ENCODE peak calls at places on chromosomes 6 and 20, in five cellular contexts. T is GM12878, A is K562, K is HepG2, Y is H1. Z is an unnamed sample.

GRCh38 chr6:85017352-85017751 is 253.0 kb upstream of the TBX18 start:
- DNase-seq in T (no peak), Y (no peak), A (no peak), K (no peak), Z (no peak)

GRCh38 chr6:135517527-135517926 is 20.0 kb upstream of the AHI1 start:
- DNase-seq in T (no peak), Y (no peak), K (no peak), A (no peak), Z (no peak)

GRCh38 chr20:24720957-24721356 is 228.1 kb upstream of the CST7 start:
- DNase-seq in K (no peak), T (no peak), A (no peak), Y (no peak), Z (no peak)

GRCh38 chr6:41966961-41967311 is 25.3 kb upstream of the CCND3 start:
- DNase-seq in A (peak; percentile 82), Y (no peak), K (peak; percentile 84), T (no peak), Z (peak; percentile 50)

GRCh38 chr20:31788578-31788977 is 30.6 kb upstream of the MYLK2 start:
- DNase-seq in T (no peak), A (no peak), Y (no peak), K (no peak), Z (peak; percentile 20)

GRCh38 chr6:110799181-110799580 is 16.1 kb downstream of the CDK19 start:
- DNase-seq in A (no peak), K (no peak), T (no peak), Y (no peak), Z (no peak)

GRCh38 chr6:123677897-123678296 is 41.1 kb upstream of the TRDN start:
- DNase-seq in A (no peak), K (no peak), Y (no peak), T (no peak), Z (no peak)

GRCh38 chr6:82145926-82146452 is 101.6 kb downstream of the IBTK start:
- DNase-seq in T (no peak), Y (no peak), K (no peak), A (no peak), Z (no peak)

GRCh38 chr6:44307217-44307616 is 5.9 kb downstream of the AARS2 start:
- DNase-seq in K (no peak), Y (no peak), T (no peak), A (no peak), Z (no peak)

GRCh38 chr6:45843848-45844521 is 171.7 kb downstream of the CLIC5 start:
- DNase-seq in A (no peak), K (peak; percentile 4), T (no peak), Y (no peak), Z (no peak)

GRCh38 chr6:159193923-159194322 is 24.7 kb downstream of the FNDC1 start:
- DNase-seq in A (no peak), K (no peak), T (no peak), Y (no peak), Z (no peak)

GRCh38 chr6:152575186-152575585 is 62.0 kb downstream of the SYNE1 start:
- DNase-seq in Y (no peak), T (no peak), K (no peak), A (no peak), Z (no peak)

GRCh38 chr6:30188541-30188940 is 24.7 kb downstream of the TRIM26 start:
- DNase-seq in T (no peak), Y (no peak), K (no peak), A (no peak), Z (no peak)

GRCh38 chr20:19073584-19074198 is 138.8 kb upstream of the SLC24A3 start:
- DNase-seq in Y (peak; percentile 67), A (peak; percentile 22), T (no peak), K (peak; percentile 20), Z (no peak)

GRCh38 chr6:35049885-35050284 is 91.3 kb downstream of the TCP11 start:
- DNase-seq in T (no peak), A (peak; percentile 31), K (no peak), Y (no peak), Z (no peak)

GRCh38 chr6:135630789-135631376 is 133.3 kb upstream of the AHI1 start:
- DNase-seq in K (no peak), Y (no peak), T (no peak), A (no peak), Z (no peak)

GRCh38 chr20:2967841-2968240 is 75.6 kb upstream of the GNRH2 start:
- DNase-seq in A (no peak), Y (peak; percentile 4), K (no peak), T (no peak), Z (no peak)

GRCh38 chr6:124962617-124963415 is 579 bp downstream of the RNF217 start:
- DNase-seq in T (no peak), A (peak; percentile 59), K (no peak), Y (peak; percentile 74), Z (peak; percentile 18)

GRCh38 chr6:37538107-37538506 is 38.4 kb upstream of the CCDC167 start:
- DNase-seq in K (peak; percentile 39), A (peak; percentile 59), T (no peak), Y (peak; percentile 71), Z (peak; percentile 43)

GRCh38 chr6:2764610-2765165 is 505 bp upstream of the WRNIP1 start:
- DNase-seq in K (peak; percentile 50), T (no peak), A (peak; percentile 97), Y (peak; percentile 86), Z (peak; percentile 47)

GRCh38 chr6:167987811-167988495 is 9.5 kb upstream of the KIF25 start:
- DNase-seq in A (no peak), T (no peak), K (no peak), Y (peak; percentile 28), Z (no peak)

DNA sequence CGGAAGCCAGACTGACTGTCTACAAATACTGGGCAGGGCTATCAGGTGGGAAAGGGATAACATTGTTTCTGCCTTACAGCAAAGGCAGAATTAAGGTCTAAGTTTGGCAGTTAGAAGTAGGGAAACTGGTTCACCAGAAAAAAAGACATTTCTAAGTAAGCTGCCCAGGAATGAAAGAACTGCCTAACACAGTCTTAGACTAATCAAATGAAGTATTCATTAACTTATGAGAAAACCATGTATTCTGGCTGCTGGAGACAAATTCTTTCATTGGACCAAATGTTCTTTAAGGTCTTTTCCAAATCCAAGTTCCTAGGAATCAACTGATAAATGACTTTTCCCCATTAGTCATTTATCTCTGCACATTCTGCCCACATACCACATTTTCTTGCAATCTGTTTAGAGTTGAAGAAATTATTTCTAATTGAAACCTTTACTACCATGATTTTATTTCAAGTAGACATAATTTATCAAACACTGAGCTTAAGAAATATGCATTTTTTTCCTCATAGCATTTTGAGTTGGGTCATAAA is 120.3 kb upstream of the OGFRL1 start:
- DNase-seq in A (no peak), T (no peak), K (no peak), Y (no peak), Z (no peak)
- TF ChIP-seq KDM1A in A (no peak), T (no peak), K (no peak), Y (no peak), Z (no peak)

GRCh38 chr20:58549231-58549630 is 34.0 kb upstream of the APCDD1L start:
- DNase-seq in T (no peak), A (no peak), Y (no peak), K (no peak), Z (no peak)

GRCh38 chr20:58550661-58551060 is 35.5 kb upstream of the APCDD1L start:
- DNase-seq in K (no peak), A (peak; percentile 54), Y (peak; percentile 26), T (no peak), Z (no peak)

GRCh38 chr20:58551631-58552030 is 36.4 kb upstream of the APCDD1L start:
- DNase-seq in A (no peak), K (no peak), T (no peak), Y (peak; percentile 20), Z (no peak)

GRCh38 chr20:58547527-58548475 is 32.6 kb upstream of the APCDD1L start:
- DNase-seq in Y (peak; percentile 20), K (no peak), A (no peak), T (no peak), Z (no peak)

GRCh38 chr20:58549681-58550542 is 34.7 kb upstream of the APCDD1L start:
- DNase-seq in Y (peak; percentile 26), T (no peak), K (no peak), A (no peak), Z (no peak)
- TF ChIP-seq CHD2 in Y (no peak), T (no peak), K (no peak), A (no peak), Z (no peak)

GRCh38 chr6:72205500-72205899 is 319.1 kb downstream of the RIMS1 start:
- DNase-seq in T (no peak), A (no peak), Y (no peak), K (no peak), Z (no peak)
- TF ChIP-seq CTCF in T (no peak), A (no peak), Y (no peak), K (no peak), Z (no peak)

GRCh38 chr6:25012657-25013056 is 76.9 kb upstream of the RIPOR2 start:
- DNase-seq in A (no peak), K (no peak), Y (no peak), T (no peak), Z (no peak)

GRCh38 chr6:25013249-25013648 is 77.5 kb upstream of the RIPOR2 start:
- DNase-seq in A (no peak), T (no peak), Y (no peak), K (no peak), Z (no peak)

GRCh38 chr6:25014806-25015560 is 79.2 kb upstream of the RIPOR2 start:
- DNase-seq in T (no peak), A (no peak), K (no peak), Y (no peak), Z (peak; percentile 6)

GRCh38 chr6:25016311-25016710 is 80.6 kb upstream of the RIPOR2 start:
- DNase-seq in A (no peak), T (no peak), Y (no peak), K (no peak), Z (no peak)

DNA sequence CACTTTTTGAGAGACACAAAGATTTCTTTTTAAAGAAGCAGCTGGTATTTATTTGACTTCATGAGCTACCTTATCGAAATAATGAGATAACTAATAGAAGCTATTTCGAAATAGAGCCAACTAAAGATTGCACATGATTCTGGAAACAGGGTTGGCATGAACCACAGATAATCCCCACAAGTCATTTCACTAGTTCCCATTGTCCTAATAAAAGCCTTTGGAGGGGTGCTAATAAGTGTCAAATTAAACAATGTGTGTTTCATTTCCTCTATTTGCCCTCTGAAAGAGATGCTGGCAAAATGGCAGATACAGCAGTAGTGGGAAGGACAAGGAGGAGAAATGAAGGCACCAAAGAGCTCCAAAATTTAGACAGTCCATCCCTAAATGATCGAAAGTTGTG is 78.6 kb upstream of the RIPOR2 start:
- DNase-seq in A (no peak), Y (no peak), T (no peak), K (no peak), Z (no peak)
- TF ChIP-seq KDM1A in A (no peak), Y (no peak), T (no peak), K (no peak), Z (no peak)

Z was measured in A549.